ENCODE peak calls at places on chromosomes 6 and 20, in eight cellular contexts. D, I, Z, Q, N, S, B and J are unnamed samples.

GRCh38 chr20:62885808-62886708 is 24.4 kb upstream of the TCFL5 start:
- DNase-seq in B (no peak), S (no peak), I (no peak), N (no peak), Q (no peak), Z (no peak), D (no peak), J (no peak)

GRCh38 chr6:82458147-82458546 is 94.5 kb downstream of the TPBG start:
- DNase-seq in D (no peak), B (no peak), Z (no peak), S (no peak), I (no peak), Q (no peak), N (no peak), J (no peak)

GRCh38 chr6:95286874-95287273 is 290.5 kb upstream of the MANEA start:
- DNase-seq in Q (no peak), D (no peak), B (no peak), I (no peak), Z (no peak), S (no peak), N (no peak), J (no peak)

GRCh38 chr6:108179741-108180140 is 13.9 kb downstream of the NR2E1 start:
- DNase-seq in Z (no peak), S (no peak), N (no peak), D (no peak), Q (no peak), B (no peak), I (no peak), J (no peak)

GRCh38 chr6:153193176-153193885 is 62.2 kb upstream of the RGS17 start:
- DNase-seq in Z (no peak), I (no peak), Q (no peak), S (no peak), N (no peak), D (no peak), B (no peak), J (no peak)

GRCh38 chr6:157879034-157879872 is 56.2 kb downstream of the SNX9 start:
- DNase-seq in I (no peak), B (no peak), D (no peak), Q (peak; percentile 50), Z (no peak), S (no peak), N (no peak), J (peak; percentile 44)

GRCh38 chr6:147022041-147022440 is 182.2 kb upstream of the STXBP5 start:
- DNase-seq in Q (no peak), I (no peak), S (peak; percentile 70), N (no peak), B (no peak), D (peak; percentile 62), Z (no peak), J (no peak)

GRCh38 chr6:8958894-8959511 is 523.7 kb upstream of the SLC35B3 start:
- DNase-seq in N (no peak), Q (no peak), D (no peak), B (no peak), I (no peak), S (peak; percentile 27), Z (no peak), J (no peak)

GRCh38 chr6:111087871-111088667 is 766 bp downstream of the SLC16A10 start:
- DNase-seq in D (no peak), S (no peak), I (peak; percentile 26), Z (peak; percentile 56), B (peak; percentile 61), Q (peak; percentile 59), N (peak; percentile 19), J (peak; percentile 57)

GRCh38 chr6:119980802-119981201 is 631.2 kb upstream of the MAN1A1 start:
- DNase-seq in Q (no peak), B (no peak), N (no peak), Z (no peak), I (no peak), D (no peak), S (no peak), J (no peak)

GRCh38 chr6:119978274-119978889 is 628.8 kb upstream of the MAN1A1 start:
- DNase-seq in D (peak; percentile 51), Z (no peak), B (no peak), I (peak; percentile 23), Q (no peak), S (peak; percentile 49), N (no peak), J (peak; percentile 4)

GRCh38 chr6:119974430-119975159 is 625.0 kb upstream of the MAN1A1 start:
- DNase-seq in N (no peak), B (no peak), I (no peak), S (no peak), Z (no peak), D (no peak), Q (no peak), J (no peak)

GRCh38 chr6:119979862-119980261 is 630.3 kb upstream of the MAN1A1 start:
- DNase-seq in Z (no peak), Q (no peak), D (peak; percentile 10), N (no peak), B (no peak), S (peak; percentile 20), I (no peak), J (no peak)
- TF ChIP-seq CTCF in Z (no peak), Q (peak; percentile 46), D (peak; percentile 47), N (no peak), B (no peak), S (peak; percentile 42), I (peak; percentile 15), J (no peak)

DNA sequence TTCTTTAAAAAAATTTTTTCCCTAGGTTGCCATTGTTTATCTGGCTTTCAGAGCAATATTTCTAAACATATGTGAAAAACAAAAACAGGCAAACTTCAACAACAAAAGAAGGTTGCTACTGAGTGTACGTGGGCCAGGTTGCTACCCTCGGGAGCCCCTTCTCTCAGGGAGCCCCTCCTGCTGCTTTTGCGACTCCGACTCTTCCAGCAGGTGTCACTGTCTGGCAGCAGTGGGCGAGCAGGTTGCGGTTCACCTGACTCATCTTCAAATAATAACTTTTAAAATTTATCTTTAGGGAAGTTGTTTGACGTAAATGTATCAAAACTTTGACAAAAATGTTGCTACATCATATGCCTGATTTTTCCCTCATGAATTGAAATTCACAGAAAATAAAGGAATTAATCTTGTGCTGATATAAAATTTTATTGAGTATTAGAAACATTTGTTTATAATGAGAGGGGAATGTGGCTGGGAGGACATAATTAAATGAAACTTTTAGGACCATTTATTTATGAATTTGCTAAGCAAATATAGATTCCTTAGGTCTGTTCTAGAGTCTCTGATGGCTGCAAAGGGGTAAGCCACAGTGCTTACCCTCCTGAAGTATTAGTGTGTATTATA is 138.8 kb downstream of the HIVEP1 start:
- DNase-seq in N (no peak), I (peak; percentile 21), Q (no peak), D (no peak), Z (no peak), S (no peak), B (peak; percentile 70), J (no peak)
- TF ChIP-seq CTCF in N (peak; percentile 48), I (peak; percentile 46), Q (peak; percentile 45), D (peak; percentile 27), Z (peak; percentile 38), S (peak; percentile 62), B (no peak), J (no peak)

GRCh38 chr6:106534564-106534982 is 94.7 kb downstream of the RTN4IP1 start:
- DNase-seq in Q (no peak), D (no peak), B (no peak), S (no peak), Z (no peak), I (no peak), N (no peak), J (no peak)
- TF ChIP-seq CTCF in Q (no peak), D (no peak), B (no peak), S (no peak), Z (no peak), I (no peak), N (no peak), J (no peak)

GRCh38 chr6:15303162-15303919 is 57.5 kb downstream of the JARID2 start:
- DNase-seq in B (no peak), I (no peak), Z (no peak), D (no peak), N (no peak), Q (no peak), S (no peak), J (no peak)

GRCh38 chr6:15304337-15305078 is 58.6 kb downstream of the JARID2 start:
- DNase-seq in I (no peak), Q (no peak), Z (no peak), D (no peak), N (no peak), B (no peak), S (no peak), J (no peak)

GRCh38 chr6:15305909-15306308 is 60.0 kb downstream of the JARID2 start:
- DNase-seq in D (no peak), Z (no peak), N (no peak), I (no peak), Q (no peak), S (no peak), B (no peak), J (no peak)

GRCh38 chr6:15305496-15305895 is 59.6 kb downstream of the JARID2 start:
- DNase-seq in I (no peak), Z (no peak), S (no peak), B (no peak), N (no peak), D (no peak), Q (no peak), J (no peak)

DNA sequence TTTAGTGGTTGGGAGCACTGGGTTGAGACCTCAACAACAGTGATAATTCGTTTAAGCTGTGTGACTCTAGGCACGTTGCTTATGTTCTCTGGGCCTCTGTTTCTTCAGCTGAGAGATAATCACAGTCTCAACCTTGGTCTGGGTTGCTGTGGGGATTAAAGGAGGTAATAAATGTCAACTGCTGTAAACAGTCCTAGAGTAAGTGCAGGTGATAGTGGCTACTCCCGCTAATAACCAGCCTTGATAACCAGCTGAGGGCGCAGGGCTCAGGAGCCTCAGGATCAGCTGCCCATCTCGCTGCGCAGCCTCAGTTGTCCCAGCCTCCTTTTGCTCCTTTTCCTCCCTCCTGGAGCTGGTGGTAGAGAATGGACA is 58.0 kb downstream of the JARID2 start:
- DNase-seq in S (no peak), D (no peak), N (no peak), Z (no peak), B (no peak), I (no peak), Q (no peak), J (no peak)
- TF ChIP-seq CTCF in S (no peak), D (no peak), N (no peak), Z (no peak), B (no peak), I (no peak), Q (no peak), J (no peak)

GRCh38 chr6:116633685-116634084 is 17.4 kb downstream of the RSPH4A start:
- DNase-seq in B (no peak), Q (no peak), I (no peak), D (no peak), S (no peak), Z (no peak), N (no peak), J (peak; percentile 7)
- TF ChIP-seq CTCF in B (peak; percentile 13), Q (peak; percentile 35), I (no peak), D (no peak), S (peak; percentile 38), Z (no peak), N (no peak), J (no peak)

GRCh38 chr20:56411759-56412472 is at the start of gene CASS4:
- DNase-seq in N (no peak), D (peak; percentile 70), B (no peak), S (peak; percentile 81), I (peak; percentile 19), Q (no peak), Z (no peak), J (peak; percentile 31)
- TF ChIP-seq CTCF in N (no peak), D (no peak), B (no peak), S (no peak), I (no peak), Q (no peak), Z (no peak), J (no peak)